ENCODE peak calls at places on chromosomes 6 and 20, in five cellular contexts. H is brain pericyte; B is NCI-H774; M is fibroblast of mammary gland; V is activated CD8-positive, alpha-beta memory T cell treated with anti-CD3 and anti-CD28 coated beads, Interleukin-2, amount 50 U/mL, for 4 hours. K is an unnamed sample.

GRCh38 chr6:52285174-52286068 is 879 bp upstream of the MCM3 start:
- DNase-seq in H (no peak), B (no peak), M (peak), V (no peak), K (peak)

GRCh38 chr20:6583134-6583738 is 184.2 kb upstream of the BMP2 start:
- DNase-seq in H (no peak), B (no peak), M (peak), V (no peak), K (peak)

GRCh38 chr6:80197474-80197873 is 91.0 kb downstream of the BCKDHB start:
- DNase-seq in H (no peak), B (no peak), M (peak), V (no peak), K (peak)

GRCh38 chr20:48727226-48727625 is 100.6 kb downstream of the PREX1 start:
- DNase-seq in H (no peak), B (no peak), M (no peak), V (no peak), K (no peak)

GRCh38 chr6:549901-550300 is 107.0 kb downstream of the HUS1B start:
- DNase-seq in H (no peak), B (no peak), M (no peak), V (no peak), K (no peak)

GRCh38 chr6:45808917-45809316 is 206.7 kb downstream of the CLIC5 start:
- DNase-seq in H (no peak), B (no peak), M (no peak), V (no peak), K (no peak)

GRCh38 chr6:36622901-36623546 is 28.9 kb downstream of the SRSF3 start:
- DNase-seq in H (no peak), B (no peak), M (no peak), V (no peak), K (no peak)

GRCh38 chr6:3721810-3722209 is 29.7 kb downstream of the PXDC1 start:
- DNase-seq in H (no peak), B (no peak), M (no peak), V (no peak), K (no peak)

GRCh38 chr6:101845172-101845571 is 451.7 kb downstream of the GRIK2 start:
- DNase-seq in H (no peak), B (no peak), M (no peak), V (no peak), K (no peak)

GRCh38 chr20:8144282-8145245 is 12.5 kb downstream of the PLCB1 start:
- DNase-seq in H (peak), B (no peak), M (peak), V (no peak), K (peak)

GRCh38 chr20:3572151-3572550 is 91.0 kb downstream of the GFRA4 start:
- DNase-seq in H (no peak), B (no peak), M (peak), V (no peak), K (no peak)

GRCh38 chr6:142112451-142113061 is 20.2 kb upstream of the GJE1 start:
- DNase-seq in H (peak), B (peak), M (peak), V (peak), K (peak)

GRCh38 chr6:48426636-48427035 is 315.6 kb upstream of the PTCHD4 start:
- DNase-seq in H (no peak), B (no peak), M (peak), V (no peak), K (peak)

GRCh38 chr6:11381801-11382513 is 149.5 kb upstream of the NEDD9 start:
- DNase-seq in H (no peak), B (no peak), M (no peak), V (peak), K (no peak)

GRCh38 chr6:35231563-35231962 is 17.8 kb downstream of the SCUBE3 start:
- DNase-seq in H (no peak), B (no peak), M (no peak), V (no peak), K (no peak)

GRCh38 chr6:127484207-127484858 is 25.1 kb upstream of the KIAA0408 start:
- DNase-seq in H (no peak), B (no peak), M (peak), V (no peak), K (peak)

GRCh38 chr6:162675503-162675902 is 52.1 kb downstream of the PRKN start:
- DNase-seq in H (no peak), B (no peak), M (no peak), V (no peak), K (no peak)

GRCh38 chr6:110554966-110555460 is 78.6 kb upstream of the SLC22A16 start:
- DNase-seq in H (no peak), B (peak), M (no peak), V (no peak), K (no peak)

GRCh38 chr6:132445201-132445951 is 44.1 kb upstream of the MOXD1 start:
- DNase-seq in H (no peak), B (no peak), M (peak), V (no peak), K (peak)

GRCh38 chr20:43514062-43514971 is 6.8 kb downstream of the L3MBTL1 start:
- DNase-seq in H (peak), B (peak), M (peak), V (peak), K (peak)

GRCh38 chr6:150787429-150787828 is 78.1 kb upstream of the MTHFD1L start:
- DNase-seq in H (no peak), B (no peak), M (no peak), V (no peak), K (no peak)

GRCh38 chr6:10720229-10720959 is 2.5 kb upstream of the TMEM14C start:
- DNase-seq in H (no peak), B (no peak), M (peak), V (peak), K (peak)

GRCh38 chr20:56570832-56571231 is 37.8 kb downstream of the FAM209B start:
- DNase-seq in H (no peak), B (no peak), M (no peak), V (no peak), K (no peak)

GRCh38 chr6:121482004-121482693 is 46.7 kb downstream of the GJA1 start:
- DNase-seq in H (no peak), B (no peak), M (peak), V (no peak), K (peak)

GRCh38 chr6:146543211-146543939 is at the start of gene RAB32:
- DNase-seq in H (peak), B (peak), M (peak), V (peak), K (peak)

GRCh38 chr6:11851405-11851804 is 72.8 kb upstream of the ADTRP start:
- DNase-seq in H (no peak), B (no peak), M (peak), V (no peak), K (peak)

GRCh38 chr6:12064125-12064524 is 52.0 kb downstream of the HIVEP1 start:
- DNase-seq in H (no peak), B (no peak), M (peak), V (no peak), K (no peak)

GRCh38 chr6:46191961-46192360 is 21.2 kb upstream of the ENPP5 start:
- DNase-seq in H (no peak), B (no peak), M (peak), V (no peak), K (peak)

GRCh38 chr6:46190889-46191288 is 20.1 kb upstream of the ENPP5 start:
- DNase-seq in H (no peak), B (no peak), M (no peak), V (no peak), K (no peak)

GRCh38 chr20:18197382-18198070 is 59.9 kb downstream of the KAT14 start:
- DNase-seq in H (no peak), B (no peak), M (no peak), V (no peak), K (peak)

GRCh38 chr6:136774228-136775041 is 17.8 kb downstream of the MAP3K5 start:
- DNase-seq in H (no peak), B (no peak), M (peak), V (no peak), K (peak)